ENCODE peak calls at places on chromosomes 2 and 18, in six cellular contexts. One of them, this sample, is unnamed.

GRCh38 chr2:105765415-105766299 is 20.9 kb downstream of the NCK2 start:
- DNase-seq in right lobe of liver: no peak
- DNase-seq in lung: no peak
- DNase-seq in MM.1S: no peak
- DNase-seq in A549: no peak
- DNase-seq in left lung: no peak
- DNase-seq in this sample: no peak

GRCh38 chr2:53235836-53236582 is 531.6 kb upstream of the CHAC2 start:
- DNase-seq in left lung: no peak
- DNase-seq in right lobe of liver: no peak
- DNase-seq in MM.1S: no peak
- DNase-seq in lung: no peak
- DNase-seq in A549: no peak
- DNase-seq in this sample: no peak

GRCh38 chr2:100114011-100114433 is 28.4 kb downstream of the AFF3 start:
- DNase-seq in MM.1S: no peak
- DNase-seq in left lung: no peak
- DNase-seq in lung: no peak
- DNase-seq in right lobe of liver: no peak
- DNase-seq in A549: no peak
- DNase-seq in this sample: no peak

GRCh38 chr2:68734688-68735525 is at the start of gene ARHGAP25:
- DNase-seq in MM.1S: peak; percentile 33
- DNase-seq in left lung: no peak
- DNase-seq in right lobe of liver: no peak
- DNase-seq in lung: no peak
- DNase-seq in A549: no peak
- DNase-seq in this sample: peak; percentile 90

GRCh38 chr2:67041051-67041450 is 356.1 kb upstream of the ETAA1 start:
- DNase-seq in lung: no peak
- DNase-seq in MM.1S: no peak
- DNase-seq in left lung: no peak
- DNase-seq in A549: no peak
- DNase-seq in right lobe of liver: no peak
- DNase-seq in this sample: no peak

GRCh38 chr2:36433311-36434217 is 78.0 kb downstream of the CRIM1 start:
- DNase-seq in right lobe of liver: no peak
- DNase-seq in A549: peak; percentile 76
- DNase-seq in lung: no peak
- DNase-seq in left lung: no peak
- DNase-seq in MM.1S: no peak
- DNase-seq in this sample: no peak

GRCh38 chr18:11074879-11075278 is 74.5 kb downstream of the PIEZO2 start:
- DNase-seq in right lobe of liver: no peak
- DNase-seq in left lung: no peak
- DNase-seq in A549: no peak
- DNase-seq in lung: no peak
- DNase-seq in MM.1S: no peak
- DNase-seq in this sample: no peak

GRCh38 chr2:152372438-152372984 is 37.5 kb downstream of the FMNL2 start:
- DNase-seq in MM.1S: no peak
- DNase-seq in lung: no peak
- DNase-seq in right lobe of liver: no peak
- DNase-seq in A549: no peak
- DNase-seq in left lung: no peak
- DNase-seq in this sample: no peak

GRCh38 chr2:32591669-32592463 is 36.0 kb upstream of the TTC27 start:
- DNase-seq in lung: no peak
- DNase-seq in right lobe of liver: no peak
- DNase-seq in A549: no peak
- DNase-seq in left lung: no peak
- DNase-seq in MM.1S: peak; percentile 81
- DNase-seq in this sample: no peak

GRCh38 chr2:184654945-184655344 is 56.6 kb downstream of the ZNF804A start:
- DNase-seq in MM.1S: no peak
- DNase-seq in right lobe of liver: no peak
- DNase-seq in A549: no peak
- DNase-seq in lung: no peak
- DNase-seq in left lung: no peak
- DNase-seq in this sample: no peak

GRCh38 chr2:887639-888038 is 63.0 kb upstream of the SNTG2 start:
- DNase-seq in MM.1S: no peak
- DNase-seq in left lung: no peak
- DNase-seq in A549: no peak
- DNase-seq in lung: no peak
- DNase-seq in right lobe of liver: no peak
- DNase-seq in this sample: no peak

GRCh38 chr2:223619486-223620129 is 17.4 kb upstream of the SCG2 start:
- DNase-seq in A549: no peak
- DNase-seq in lung: no peak
- DNase-seq in left lung: peak; percentile 61
- DNase-seq in right lobe of liver: no peak
- DNase-seq in MM.1S: no peak
- DNase-seq in this sample: no peak

GRCh38 chr2:187500585-187501359 is 52.7 kb upstream of the CALCRL start:
- DNase-seq in left lung: no peak
- DNase-seq in MM.1S: peak; percentile 30
- DNase-seq in A549: peak; percentile 94
- DNase-seq in lung: no peak
- DNase-seq in right lobe of liver: no peak
- DNase-seq in this sample: no peak

GRCh38 chr2:72033636-72034035 is 114.0 kb downstream of the CYP26B1 start:
- DNase-seq in A549: no peak
- DNase-seq in left lung: peak; percentile 43
- DNase-seq in right lobe of liver: no peak
- DNase-seq in lung: peak; percentile 31
- DNase-seq in MM.1S: no peak
- DNase-seq in this sample: peak; percentile 90

GRCh38 chr2:169131587-169132512 is 62.5 kb downstream of the DHRS9 start:
- DNase-seq in MM.1S: peak; percentile 53
- DNase-seq in lung: no peak
- DNase-seq in right lobe of liver: no peak
- DNase-seq in left lung: no peak
- DNase-seq in A549: peak; percentile 55
- DNase-seq in this sample: no peak

GRCh38 chr2:3827673-3828575 is 124.5 kb downstream of the DCDC2C start:
- DNase-seq in left lung: no peak
- DNase-seq in A549: peak; percentile 35
- DNase-seq in lung: no peak
- DNase-seq in right lobe of liver: no peak
- DNase-seq in MM.1S: peak; percentile 8
- DNase-seq in this sample: no peak

GRCh38 chr2:78132391-78133370 is 610.5 kb upstream of the LRRTM4 start:
- DNase-seq in MM.1S: no peak
- DNase-seq in A549: no peak
- DNase-seq in right lobe of liver: no peak
- DNase-seq in left lung: no peak
- DNase-seq in lung: no peak
- DNase-seq in this sample: no peak

GRCh38 chr2:127398239-127398590 is 10.4 kb upstream of the MAP3K2 start:
- DNase-seq in left lung: no peak
- DNase-seq in lung: peak; percentile 89
- DNase-seq in MM.1S: no peak
- DNase-seq in right lobe of liver: no peak
- DNase-seq in A549: peak; percentile 84
- DNase-seq in this sample: no peak

DNA sequence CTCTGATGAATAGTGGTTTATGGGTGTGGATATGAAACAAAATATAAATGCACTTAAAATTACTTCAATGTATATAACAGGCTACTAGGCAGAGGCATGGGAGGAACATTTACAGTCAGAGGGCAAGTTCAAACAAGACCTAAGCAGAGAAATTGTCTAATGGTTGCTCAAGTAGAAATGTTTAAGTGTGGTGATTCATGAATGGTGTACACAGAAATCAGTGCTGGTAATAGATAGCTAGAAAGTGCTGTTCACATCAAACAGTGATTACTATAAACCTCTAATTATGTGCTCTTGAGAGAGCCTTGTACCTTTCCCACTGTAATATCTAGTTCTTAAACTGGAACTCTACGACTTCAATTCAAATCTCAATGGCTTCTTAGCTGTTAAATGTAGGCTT is 485.1 kb downstream of the NRXN1 start:
- DNase-seq in A549: no peak
- DNase-seq in left lung: no peak
- DNase-seq in lung: no peak
- DNase-seq in right lobe of liver: no peak
- DNase-seq in MM.1S: no peak
- DNase-seq in this sample: no peak
- H3K4me3 ChIP-seq in A549: no peak overlapping the region
- H3K4me3 ChIP-seq in left lung: no peak overlapping the region
- H3K4me3 ChIP-seq in lung: no peak overlapping the region
- H3K4me3 ChIP-seq in right lobe of liver: no peak overlapping the region
- H3K4me3 ChIP-seq in MM.1S: no peak overlapping the region
- H3K4me3 ChIP-seq in this sample: no peak overlapping the region

GRCh38 chr2:108324531-108325256 is 36.0 kb downstream of the SULT1C2 start:
- DNase-seq in right lobe of liver: no peak
- DNase-seq in lung: no peak
- DNase-seq in MM.1S: no peak
- DNase-seq in left lung: no peak
- DNase-seq in A549: peak; percentile 46
- DNase-seq in this sample: peak; percentile 50

GRCh38 chr2:108323619-108324018 is 34.9 kb downstream of the SULT1C2 start:
- DNase-seq in A549: no peak
- DNase-seq in MM.1S: no peak
- DNase-seq in right lobe of liver: no peak
- DNase-seq in left lung: no peak
- DNase-seq in lung: no peak
- DNase-seq in this sample: peak; percentile 47

GRCh38 chr2:108316881-108317258 is 28.2 kb downstream of the SULT1C2 start:
- DNase-seq in MM.1S: no peak
- DNase-seq in right lobe of liver: no peak
- DNase-seq in A549: no peak
- DNase-seq in lung: no peak
- DNase-seq in left lung: no peak
- DNase-seq in this sample: no peak

GRCh38 chr2:108316194-108316880 is 27.6 kb downstream of the SULT1C2 start:
- DNase-seq in A549: no peak
- DNase-seq in right lobe of liver: no peak
- DNase-seq in MM.1S: no peak
- DNase-seq in lung: no peak
- DNase-seq in left lung: no peak
- DNase-seq in this sample: no peak

GRCh38 chr2:108320326-108320932 is 31.7 kb downstream of the SULT1C2 start:
- DNase-seq in right lobe of liver: no peak
- DNase-seq in A549: no peak
- DNase-seq in left lung: no peak
- DNase-seq in lung: no peak
- DNase-seq in MM.1S: no peak
- DNase-seq in this sample: no peak
- TF ChIP-seq CTCF in right lobe of liver: no peak
- TF ChIP-seq CTCF in A549: no peak
- TF ChIP-seq CTCF in left lung: no peak
- TF ChIP-seq CTCF in lung: no peak
- TF ChIP-seq CTCF in MM.1S: no peak
- TF ChIP-seq CTCF in this sample: no peak

DNA sequence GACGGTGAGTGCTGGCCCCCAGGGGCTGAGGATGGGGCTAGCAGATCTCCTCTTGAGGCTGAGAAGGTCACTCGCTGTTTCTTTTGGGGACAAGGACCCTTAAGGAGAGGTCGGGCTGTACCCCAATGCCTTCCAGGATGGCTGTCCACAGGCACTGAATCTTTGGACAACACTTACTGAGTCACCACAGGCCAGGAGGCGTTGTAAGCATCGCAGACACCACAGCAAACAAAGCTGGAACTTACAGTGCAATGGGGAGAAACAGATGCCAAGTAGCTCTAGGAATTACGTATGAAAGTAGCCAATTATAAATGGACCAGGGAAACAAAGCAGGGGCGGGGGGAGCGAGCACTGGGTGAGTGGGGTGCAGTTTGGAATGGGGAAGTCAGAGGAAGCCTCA is 219.8 kb downstream of the GLI2 start:
- DNase-seq in A549: peak; percentile 67
- DNase-seq in MM.1S: no peak
- DNase-seq in left lung: no peak
- DNase-seq in right lobe of liver: no peak
- DNase-seq in lung: no peak
- DNase-seq in this sample: no peak
- H3K27ac ChIP-seq in A549: peak overlapping the region; percentile 97
- H3K27ac ChIP-seq in MM.1S: no peak overlapping the region
- H3K27ac ChIP-seq in left lung: no peak overlapping the region
- H3K27ac ChIP-seq in right lobe of liver: no peak overlapping the region
- H3K27ac ChIP-seq in lung: no peak overlapping the region
- H3K27ac ChIP-seq in this sample: no peak overlapping the region

DNA sequence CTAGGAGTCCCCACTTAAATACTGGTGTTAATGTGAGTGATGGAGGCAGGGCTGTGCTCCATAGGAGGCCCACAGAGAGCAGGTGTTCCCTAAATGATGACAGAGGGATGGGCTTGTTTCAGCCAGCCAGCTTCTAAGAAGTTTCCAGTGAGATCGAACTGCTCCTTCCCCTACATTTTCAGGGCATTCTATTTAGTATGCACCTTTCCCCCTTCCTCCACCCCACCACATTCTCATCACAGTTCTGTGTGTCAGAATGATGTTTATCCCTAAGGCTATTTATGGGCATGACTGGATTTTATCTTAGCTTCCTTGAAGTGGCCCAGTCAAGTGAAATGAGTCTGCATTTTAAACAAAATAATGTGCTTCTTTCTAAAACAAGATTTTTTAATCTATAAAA is 213.1 kb downstream of the TRIB2 start:
- DNase-seq in MM.1S: no peak
- DNase-seq in A549: no peak
- DNase-seq in lung: no peak
- DNase-seq in left lung: no peak
- DNase-seq in right lobe of liver: no peak
- DNase-seq in this sample: no peak
- H3K4me3 ChIP-seq in MM.1S: no peak overlapping the region
- H3K4me3 ChIP-seq in A549: no peak overlapping the region
- H3K4me3 ChIP-seq in lung: no peak overlapping the region
- H3K4me3 ChIP-seq in left lung: no peak overlapping the region
- H3K4me3 ChIP-seq in right lobe of liver: no peak overlapping the region
- H3K4me3 ChIP-seq in this sample: no peak overlapping the region

GRCh38 chr18:62669225-62669624 is 46.1 kb upstream of the PHLPP1 start:
- DNase-seq in right lobe of liver: no peak
- DNase-seq in lung: no peak
- DNase-seq in A549: no peak
- DNase-seq in left lung: no peak
- DNase-seq in MM.1S: no peak
- DNase-seq in this sample: no peak

GRCh38 chr18:62672600-62672999 is 42.7 kb upstream of the PHLPP1 start:
- DNase-seq in left lung: no peak
- DNase-seq in A549: no peak
- DNase-seq in MM.1S: no peak
- DNase-seq in lung: no peak
- DNase-seq in right lobe of liver: no peak
- DNase-seq in this sample: no peak

GRCh38 chr18:62670573-62670972 is 44.8 kb upstream of the PHLPP1 start:
- DNase-seq in right lobe of liver: no peak
- DNase-seq in lung: no peak
- DNase-seq in MM.1S: no peak
- DNase-seq in A549: no peak
- DNase-seq in left lung: no peak
- DNase-seq in this sample: no peak
- TF ChIP-seq CTCF in right lobe of liver: no peak
- TF ChIP-seq CTCF in lung: no peak
- TF ChIP-seq CTCF in MM.1S: no peak
- TF ChIP-seq CTCF in A549: no peak
- TF ChIP-seq CTCF in left lung: no peak
- TF ChIP-seq CTCF in this sample: no peak